ENCODE peak calls at places on chromosomes 6 and 20, in five cellular contexts. B is mammary epithelial cell; T is tibial artery; M is naive thymus-derived CD4-positive, alpha-beta T cell; F is upper lobe of right lung. K is an unnamed sample.

GRCh38 chr6:118269659-118270058 is 278.4 kb upstream of the PLN start:
- DNase-seq in B (no peak), T (no peak), M (no peak), F (no peak), K (no peak)

GRCh38 chr6:158752613-158753012 is 66.6 kb downstream of the EZR start:
- DNase-seq in B (peak; percentile 8), T (no peak), M (no peak), F (no peak), K (no peak)

GRCh38 chr20:62637521-62638054 is 4.7 kb upstream of the SLCO4A1 start:
- DNase-seq in B (no peak), T (no peak), M (no peak), F (no peak), K (no peak)

GRCh38 chr6:73577605-73578160 is 56.9 kb upstream of the EEF1A1 start:
- DNase-seq in B (no peak), T (no peak), M (no peak), F (no peak), K (no peak)

GRCh38 chr20:8305449-8305978 is 173.4 kb downstream of the PLCB1 start:
- DNase-seq in B (peak; percentile 58), T (no peak), M (peak; percentile 53), F (peak; percentile 64), K (no peak)

GRCh38 chr6:56528412-56528841 is 114.3 kb downstream of the DST start:
- DNase-seq in B (peak; percentile 66), T (no peak), M (no peak), F (no peak), K (no peak)

GRCh38 chr6:117463762-117464665 is 18.5 kb upstream of the DCBLD1 start:
- DNase-seq in B (peak; percentile 75), T (no peak), M (no peak), F (no peak), K (no peak)

GRCh38 chr6:57123111-57123510 is 33.1 kb downstream of the ZNF451 start:
- DNase-seq in B (no peak), T (no peak), M (no peak), F (no peak), K (no peak)

GRCh38 chr20:26163890-26164289 is 467.2 kb upstream of the ZNF337 start:
- DNase-seq in B (peak; percentile 63), T (no peak), M (no peak), F (no peak), K (no peak)

GRCh38 chr6:24876496-24877465 is 59.0 kb downstream of the RIPOR2 start:
- DNase-seq in B (no peak), T (no peak), M (no peak), F (no peak), K (no peak)

GRCh38 chr20:36792422-36792821 is 18.9 kb upstream of the DSN1 start:
- DNase-seq in B (peak; percentile 31), T (peak; percentile 80), M (no peak), F (no peak), K (no peak)

GRCh38 chr6:89284963-89285735 is 29.9 kb downstream of the GABRR2 start:
- DNase-seq in B (no peak), T (no peak), M (no peak), F (no peak), K (no peak)

GRCh38 chr20:21325296-21325695 is 22.2 kb downstream of the XRN2 start:
- DNase-seq in B (no peak), T (no peak), M (no peak), F (no peak), K (no peak)

GRCh38 chr6:17869010-17869752 is 118.3 kb downstream of the KIF13A start:
- DNase-seq in B (peak; percentile 72), T (no peak), M (no peak), F (no peak), K (no peak)

GRCh38 chr6:31152776-31153175 is 4.8 kb downstream of the CCHCR1 start:
- DNase-seq in B (no peak), T (no peak), M (no peak), F (no peak), K (no peak)

GRCh38 chr6:11766056-11766455 is 12.5 kb downstream of the ADTRP start:
- DNase-seq in B (peak; percentile 19), T (no peak), M (no peak), F (no peak), K (no peak)

GRCh38 chr6:43506667-43507471 is 3.3 kb downstream of the LRRC73 start:
- DNase-seq in B (peak; percentile 62), T (peak; percentile 86), M (peak; percentile 70), F (peak; percentile 76), K (peak; percentile 85)

GRCh38 chr20:37907677-37908397 is 4.9 kb downstream of the VSTM2L start:
- DNase-seq in B (peak; percentile 46), T (no peak), M (no peak), F (no peak), K (no peak)

GRCh38 chr20:2254333-2254732 is 41.5 kb upstream of the TGM3 start:
- DNase-seq in B (peak; percentile 36), T (no peak), M (no peak), F (no peak), K (no peak)

GRCh38 chr6:169978615-169979161 is 227.3 kb downstream of the ERMARD start:
- DNase-seq in B (peak; percentile 92), T (peak; percentile 11), M (no peak), F (peak; percentile 61), K (no peak)

GRCh38 chr6:168413018-168413720 is 27.8 kb upstream of the SMOC2 start:
- DNase-seq in B (no peak), T (no peak), M (no peak), F (peak; percentile 55), K (no peak)

GRCh38 chr6:169863149-169863525 is 111.7 kb downstream of the ERMARD start:
- DNase-seq in B (no peak), T (no peak), M (no peak), F (no peak), K (no peak)

GRCh38 chr6:449486-450419 is 58.2 kb downstream of the IRF4 start:
- DNase-seq in B (no peak), T (peak; percentile 46), M (no peak), F (no peak), K (no peak)

GRCh38 chr20:53081916-53082863 is 110.0 kb downstream of the TSHZ2 start:
- DNase-seq in B (no peak), T (no peak), M (no peak), F (no peak), K (no peak)

GRCh38 chr20:47453167-47453782 is 48.4 kb upstream of the NCOA3 start:
- DNase-seq in B (peak; percentile 95), T (no peak), M (no peak), F (no peak), K (no peak)

GRCh38 chr6:26155066-26155925 is 68.1 kb downstream of the HFE start:
- DNase-seq in B (peak; percentile 28), T (no peak), M (no peak), F (peak; percentile 74), K (no peak)

GRCh38 chr6:117483645-117484016 is 1.2 kb downstream of the DCBLD1 start:
- DNase-seq in B (peak; percentile 40), T (no peak), M (peak; percentile 12), F (no peak), K (no peak)

GRCh38 chr20:35283441-35284266 is 918 bp downstream of the EIF6 start:
- DNase-seq in B (peak; percentile 62), T (no peak), M (no peak), F (no peak), K (no peak)

GRCh38 chr6:167858086-167858591 is 31.4 kb downstream of the AFDN start:
- DNase-seq in B (no peak), T (no peak), M (no peak), F (no peak), K (no peak)

GRCh38 chr6:79038061-79038460 is 40.0 kb downstream of the PHIP start:
- DNase-seq in B (no peak), T (no peak), M (no peak), F (no peak), K (no peak)

GRCh38 chr6:109961666-109962065 is 16.4 kb upstream of the GPR6 start:
- DNase-seq in B (peak; percentile 62), T (no peak), M (no peak), F (no peak), K (no peak)

GRCh38 chr20:35395728-35396127 is 16.0 kb downstream of the UQCC1 start:
- DNase-seq in B (no peak), T (peak; percentile 65), M (no peak), F (no peak), K (no peak)

GRCh38 chr6:15265787-15266186 is 19.9 kb downstream of the JARID2 start:
- DNase-seq in B (no peak), T (no peak), M (no peak), F (no peak), K (no peak)
- H3K4me3 ChIP-seq in B (no peak overlapping the region), T (no peak overlapping the region), M (no peak overlapping the region), F (no peak overlapping the region), K (no peak overlapping the region)

GRCh38 chr6:136317976-136318375 is 28.3 kb upstream of the BCLAF1 start:
- DNase-seq in B (no peak), T (no peak), M (no peak), F (no peak), K (no peak)
- H3K4me3 ChIP-seq in B (no peak overlapping the region), T (no peak overlapping the region), M (no peak overlapping the region), F (no peak overlapping the region), K (no peak overlapping the region)

DNA sequence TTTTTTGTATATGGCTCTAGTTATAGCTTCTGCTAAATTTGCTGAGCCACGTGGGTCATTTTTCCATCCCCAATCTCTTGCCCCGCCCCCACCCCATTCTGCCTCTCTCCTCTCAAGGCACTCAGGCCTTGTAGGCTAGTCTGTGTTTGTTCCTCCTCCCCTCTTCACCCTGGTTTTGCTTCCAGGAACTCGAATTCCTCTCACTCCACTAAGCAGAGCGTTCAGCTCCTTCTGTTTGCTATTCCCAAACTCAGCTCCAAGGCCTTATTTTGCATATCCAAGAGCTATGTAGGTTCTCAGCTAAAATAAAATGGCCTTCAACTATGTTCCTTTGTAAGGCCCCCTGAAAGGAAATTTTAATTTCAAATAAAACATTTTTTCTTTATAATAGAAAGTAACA is 1293.7 kb downstream of the EPHA7 start:
- DNase-seq in B (no peak), T (no peak), M (no peak), F (no peak), K (no peak)
- H3K4me3 ChIP-seq in B (no peak overlapping the region), T (no peak overlapping the region), M (no peak overlapping the region), F (no peak overlapping the region), K (no peak overlapping the region)

GRCh38 chr20:44609511-44610312 is 27.3 kb downstream of the PKIG start:
- DNase-seq in B (peak; percentile 83), T (peak; percentile 93), M (peak; percentile 78), F (peak; percentile 92), K (peak; percentile 92)
- H3K4me3 ChIP-seq in B (no peak overlapping the region), T (peak overlapping the region; percentile 28), M (peak overlapping the region; percentile 2), F (peak overlapping the region; percentile 15), K (no peak overlapping the region)

GRCh38 chr6:137870744-137871247 is 3.7 kb downstream of the TNFAIP3 start:
- DNase-seq in B (peak; percentile 74), T (no peak), M (peak; percentile 68), F (no peak), K (no peak)
- H3K4me3 ChIP-seq in B (peak overlapping the region; percentile 36), T (no peak overlapping the region), M (peak overlapping the region; percentile 96), F (peak overlapping the region; percentile 96), K (peak overlapping the region; percentile 21)